ENCODE peak calls at places on chromosomes 16 and 17, in nine cellular contexts. D is left lung, M is transverse colon, U is neuronal stem cell, C is aorta, B is esophagus squamous epithelium, F is lower lobe of right lung, T is GM12878, Y is uterus. V is an unnamed sample. For H3K4me1 and H3K36me3, the result is how much of the 10 kb centered on the place peaks cover.

GRCh38 chr17:7237761-7238417 is 1.4 kb downstream of the PHF23 start:
- DNase-seq in D (peak), M (peak), U (peak), C (peak), B (no peak), F (peak), T (no peak), Y (peak), V (peak)

GRCh38 chr17:4536259-4536741 is 18.9 kb downstream of the MYBBP1A start:
- DNase-seq in D (no peak), M (no peak), U (no peak), C (no peak), B (no peak), F (no peak), T (no peak), Y (no peak), V (no peak)

GRCh38 chr16:67537270-67537635 is 8.6 kb downstream of the RIPOR1 start:
- DNase-seq in D (peak), M (peak), U (no peak), C (peak), B (no peak), F (peak), T (no peak), Y (peak), V (peak)

GRCh38 chr16:54430491-54431030 is 144.0 kb upstream of the IRX3 start:
- DNase-seq in D (no peak), M (no peak), U (peak), C (no peak), B (no peak), F (no peak), T (no peak), Y (no peak), V (no peak)

GRCh38 chr17:75727391-75727790 is 6.1 kb downstream of the ITGB4 start:
- DNase-seq in D (no peak), M (no peak), U (no peak), C (no peak), B (no peak), F (no peak), T (no peak), Y (no peak), V (no peak)

GRCh38 chr17:50067996-50068395 is 12.1 kb downstream of the ITGA3 start:
- DNase-seq in D (no peak), M (no peak), U (no peak), C (no peak), B (no peak), F (no peak), T (no peak), Y (no peak), V (no peak)

GRCh38 chr16:28895609-28896008 is 17.3 kb downstream of the ATP2A1 start:
- DNase-seq in D (no peak), M (no peak), U (no peak), C (no peak), B (no peak), F (no peak), T (no peak), Y (no peak), V (no peak)

GRCh38 chr17:64992325-64992802 is 64.2 kb downstream of the GNA13 start:
- DNase-seq in D (no peak), M (no peak), U (no peak), C (no peak), B (no peak), F (no peak), T (no peak), Y (no peak), V (no peak)

GRCh38 chr16:59044616-59045015 is 310.5 kb upstream of the GOT2 start:
- DNase-seq in D (no peak), M (no peak), U (no peak), C (no peak), B (no peak), F (no peak), T (no peak), Y (no peak), V (no peak)

GRCh38 chr17:77470800-77471733 is 330.3 kb downstream of the SEC14L1 start:
- DNase-seq in D (peak), M (no peak), U (no peak), C (no peak), B (no peak), F (no peak), T (no peak), Y (peak), V (no peak)

GRCh38 chr17:51097708-51098446 is 22.8 kb downstream of the SPAG9 start:
- DNase-seq in D (no peak), M (peak), U (no peak), C (no peak), B (no peak), F (no peak), T (no peak), Y (no peak), V (no peak)

GRCh38 chr16:87286839-87287626 is 30.2 kb downstream of the C16orf95 start:
- DNase-seq in D (no peak), M (no peak), U (no peak), C (no peak), B (no peak), F (no peak), T (no peak), Y (no peak), V (no peak)

GRCh38 chr17:22278302-22279275 is 586.3 kb downstream of the KCNJ18 start:
- DNase-seq in D (no peak), M (no peak), U (no peak), C (no peak), B (no peak), F (no peak), T (no peak), Y (no peak), V (no peak)
- H3K4me1 ChIP-seq in D (under half), M (under half), U (under half), C (under half), B (under half), F (under half), T (under half), Y (under half), V (under half)

DNA sequence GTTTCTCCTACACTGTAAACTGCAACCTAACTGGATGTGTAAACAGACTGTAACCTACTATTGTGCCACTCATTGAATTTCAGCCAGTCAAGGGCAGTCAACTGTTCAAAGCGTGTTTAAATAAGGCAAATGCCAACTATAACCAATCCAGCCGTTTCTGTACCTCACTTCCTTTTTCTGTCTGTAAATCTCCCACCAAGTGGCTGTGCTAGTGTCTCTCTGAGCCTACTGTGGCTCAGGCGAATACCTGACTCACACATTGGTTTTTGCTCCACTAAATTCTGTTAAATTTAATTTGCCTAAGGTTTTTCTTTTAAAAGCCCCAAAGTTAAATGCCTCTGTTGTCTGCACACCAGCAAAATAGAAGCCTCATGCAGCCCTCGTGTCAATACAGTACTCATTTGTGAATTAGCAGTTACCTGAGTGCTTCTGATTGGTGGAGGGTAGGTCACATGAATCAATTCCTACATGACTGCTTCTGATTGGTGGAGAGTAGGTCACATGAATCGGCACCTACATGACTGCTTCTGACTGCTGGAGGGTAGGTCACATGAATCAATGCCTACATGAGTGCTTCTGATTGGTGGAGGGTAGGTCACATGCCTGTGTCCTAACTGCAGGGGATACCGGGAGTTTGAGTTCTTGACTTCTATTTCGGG is 31.1 kb upstream of the CCR7 start:
- DNase-seq in D (no peak), M (no peak), U (no peak), C (no peak), B (no peak), F (no peak), T (peak), Y (no peak), V (no peak)
- H3K27ac ChIP-seq in D (no peak), M (no peak), U (no peak), C (no peak), B (no peak), F (no peak), T (peak), Y (no peak), V (no peak)

GRCh38 chr17:39533891-39534290 is 72.6 kb downstream of the CDK12 start:
- DNase-seq in D (no peak), M (no peak), U (no peak), C (no peak), B (no peak), F (no peak), T (no peak), Y (no peak), V (no peak)

GRCh38 chr17:39530513-39530912 is 69.2 kb downstream of the CDK12 start:
- DNase-seq in D (no peak), M (no peak), U (no peak), C (no peak), B (no peak), F (no peak), T (no peak), Y (no peak), V (no peak)

GRCh38 chr17:39534768-39535405 is 72.8 kb downstream of the NEUROD2 start:
- DNase-seq in D (no peak), M (no peak), U (no peak), C (no peak), B (no peak), F (no peak), T (no peak), Y (no peak), V (no peak)

GRCh38 chr17:39529455-39529854 is 68.2 kb downstream of the CDK12 start:
- DNase-seq in D (no peak), M (no peak), U (no peak), C (no peak), B (no peak), F (no peak), T (no peak), Y (no peak), V (no peak)

GRCh38 chr17:39531252-39531651 is 70.0 kb downstream of the CDK12 start:
- DNase-seq in D (no peak), M (no peak), U (no peak), C (no peak), B (no peak), F (no peak), T (no peak), Y (no peak), V (no peak)
- H3K36me3 ChIP-seq in D (under half), M (under half), U (half or more), C (under half), B (under half), F (half or more), T (under half), Y (under half), V (under half)

GRCh38 chr16:81470796-81471636 is 26.4 kb downstream of the CMIP start:
- DNase-seq in D (no peak), M (no peak), U (no peak), C (no peak), B (no peak), F (no peak), T (no peak), Y (no peak), V (no peak)

GRCh38 chr16:81473066-81473488 is 28.5 kb downstream of the CMIP start:
- DNase-seq in D (no peak), M (no peak), U (no peak), C (no peak), B (no peak), F (no peak), T (no peak), Y (no peak), V (no peak)

GRCh38 chr16:81471882-81472281 is 27.3 kb downstream of the CMIP start:
- DNase-seq in D (no peak), M (no peak), U (no peak), C (no peak), B (no peak), F (no peak), T (no peak), Y (no peak), V (no peak)

GRCh38 chr16:81473561-81473960 is 29.0 kb downstream of the CMIP start:
- DNase-seq in D (no peak), M (no peak), U (no peak), C (no peak), B (no peak), F (no peak), T (no peak), Y (no peak), V (no peak)

GRCh38 chr16:81472391-81472790 is 27.8 kb downstream of the CMIP start:
- DNase-seq in D (no peak), M (no peak), U (no peak), C (no peak), B (no peak), F (no peak), T (no peak), Y (no peak), V (no peak)
- H3K4me1 ChIP-seq in D (half or more), M (under half), U (under half), C (under half), B (under half), F (half or more), T (under half), Y (under half), V (half or more)

DNA sequence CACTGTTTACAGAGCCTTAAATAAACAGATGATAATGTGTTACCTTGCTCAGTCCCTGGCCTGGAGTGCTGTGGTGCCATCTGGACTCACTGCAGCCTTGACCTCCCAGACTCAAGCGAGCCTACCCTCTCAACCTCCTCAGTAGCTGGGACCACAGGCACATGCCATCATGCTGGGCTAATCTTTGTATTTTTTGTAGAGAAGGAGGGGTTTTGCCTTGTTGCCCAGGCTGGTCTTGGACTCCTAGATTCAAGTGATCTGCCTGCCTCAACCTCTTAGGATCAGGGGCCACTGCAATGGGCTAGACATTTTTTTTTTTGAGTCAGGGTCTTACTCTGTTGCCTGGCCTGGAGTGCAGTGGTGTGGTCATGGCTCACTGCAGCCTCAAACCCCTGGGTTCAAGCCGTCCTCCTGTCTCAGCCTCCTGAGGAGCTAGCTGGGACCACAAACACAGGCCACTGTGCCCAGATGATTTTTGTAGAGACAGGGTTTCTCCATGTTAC is 5.0 kb upstream of the NAGLU start:
- DNase-seq in D (no peak), M (no peak), U (no peak), C (no peak), B (no peak), F (no peak), T (no peak), Y (no peak), V (no peak)
- H3K27ac ChIP-seq in D (no peak), M (peak), U (no peak), C (no peak), B (peak), F (peak), T (no peak), Y (peak), V (no peak)

GRCh38 chr16:2229091-2229490 is 5.7 kb downstream of the E4F1 start:
- DNase-seq in D (no peak), M (no peak), U (no peak), C (no peak), B (no peak), F (no peak), T (no peak), Y (no peak), V (no peak)
- H3K36me3 ChIP-seq in D (under half), M (under half), U (half or more), C (under half), B (under half), F (half or more), T (under half), Y (under half), V (under half)

DNA sequence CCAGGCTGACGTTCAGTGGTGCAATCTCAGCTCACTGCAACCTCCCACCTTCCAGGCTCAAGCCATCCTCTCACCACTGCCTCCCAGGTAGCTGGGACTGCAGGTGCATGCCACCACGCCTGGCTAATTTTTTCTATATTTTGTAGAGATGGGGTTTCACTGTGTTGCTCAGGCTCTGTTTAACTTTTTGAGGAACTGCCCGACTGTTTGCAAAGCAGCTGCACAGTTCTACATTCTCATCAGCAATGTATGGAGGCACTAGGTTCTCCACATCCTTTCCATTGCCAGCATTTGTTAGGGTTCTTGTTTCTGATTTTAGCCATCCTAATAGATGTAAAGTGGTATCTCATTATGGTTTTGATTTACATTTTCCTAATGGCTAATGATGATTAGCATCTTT is 9.4 kb downstream of the TNRC6A start:
- DNase-seq in D (peak), M (no peak), U (no peak), C (no peak), B (no peak), F (no peak), T (no peak), Y (no peak), V (no peak)
- H3K4me1 ChIP-seq in D (half or more), M (half or more), U (under half), C (under half), B (under half), F (half or more), T (under half), Y (under half), V (half or more)

GRCh38 chr17:74598346-74599022 is 6.4 kb upstream of the CD300LD start:
- DNase-seq in D (no peak), M (no peak), U (no peak), C (no peak), B (no peak), F (no peak), T (no peak), Y (no peak), V (no peak)
- H3K27ac ChIP-seq in D (no peak), M (no peak), U (no peak), C (no peak), B (no peak), F (no peak), T (no peak), Y (no peak), V (no peak)